ENCODE peak calls at places on chromosome 7, in nine cellular contexts. Q, L, M, A, X, C, T, R and H are unnamed samples.

GRCh38 chr7:9939171-9939570 is 1034.5 kb upstream of the PHF14 start:
- DNase-seq in A (no peak), M (no peak), C (no peak), T (no peak), Q (no peak), R (no peak), X (no peak), L (no peak), H (no peak)

GRCh38 chr7:75072978-75073282 is 672 bp downstream of the RCC1L start:
- DNase-seq in Q (no peak), T (no peak), C (no peak), A (no peak), R (no peak), L (peak), X (no peak), M (no peak), H (no peak)

GRCh38 chr7:82428186-82428961 is 15.2 kb downstream of the CACNA2D1 start:
- DNase-seq in R (no peak), L (no peak), A (no peak), C (no peak), X (no peak), T (no peak), Q (no peak), M (no peak), H (no peak)

GRCh38 chr7:32616625-32617024 is 121.3 kb downstream of the AVL9 start:
- DNase-seq in L (peak), X (peak), C (no peak), A (no peak), R (no peak), T (no peak), Q (peak), M (no peak), H (peak)

GRCh38 chr7:157664866-157665633 is 328.2 kb downstream of the DNAJB6 start:
- DNase-seq in R (no peak), X (peak), A (no peak), C (no peak), T (no peak), L (no peak), M (no peak), Q (no peak), H (no peak)

GRCh38 chr7:46932656-46933424 is 649.1 kb downstream of the TNS3 start:
- DNase-seq in Q (peak), M (no peak), T (no peak), X (peak), R (no peak), A (no peak), L (no peak), C (no peak), H (peak)

GRCh38 chr7:74365320-74366022 is 76.3 kb downstream of the CLIP2 start:
- DNase-seq in R (no peak), C (no peak), A (peak), X (peak), M (no peak), T (no peak), L (peak), Q (no peak), H (peak)

GRCh38 chr7:96067321-96067720 is 254.6 kb downstream of the SLC25A13 start:
- DNase-seq in T (no peak), C (no peak), M (no peak), X (peak), L (no peak), R (no peak), Q (no peak), A (no peak), H (no peak)

GRCh38 chr7:37901236-37901827 is 15.3 kb downstream of the SFRP4 start:
- DNase-seq in R (no peak), X (peak), C (no peak), Q (no peak), A (peak), T (no peak), M (no peak), L (no peak), H (no peak)